ENCODE peak calls at places on chromosomes 4 and X, in seven cellular contexts. V is pancreas; G is sigmoid colon; O is testis; M is OCI-M1; K is stimulated activated CD4-positive, alpha-beta T cell treated with anti-CD3 and anti-CD28 coated beads, Interleukin-15, amount 100 ng/mL, for 1 hour; L is WTC11. R is an unnamed sample.
A peak's percentile ranks its signal among the peaks of the same experiment; 100 is the strongest.

GRCh38 chr4:111991797-111992196 is 153.5 kb upstream of the FAM241A start:
- DNase-seq in V (no peak), G (no peak), O (no peak), M (no peak), K (no peak), L (no peak), R (no peak)

GRCh38 chr4:90951037-90951436 is 823.8 kb downstream of the CCSER1 start:
- DNase-seq in V (peak; percentile 49), G (no peak), O (no peak), M (peak; percentile 46), K (no peak), L (no peak), R (no peak)

GRCh38 chrX:110204986-110205385 is 112.9 kb downstream of the AMMECR1 start:
- DNase-seq in V (no peak), G (no peak), O (no peak), M (no peak), K (no peak), L (no peak), R (no peak)

GRCh38 chr4:41213563-41214157 is 682 bp downstream of the APBB2 start:
- DNase-seq in V (peak; percentile 41), G (peak; percentile 73), O (peak; percentile 20), M (no peak), K (no peak), L (peak; percentile 50), R (peak; percentile 66)

GRCh38 chr4:111959202-111959601 is 186.1 kb upstream of the FAM241A start:
- DNase-seq in V (no peak), G (no peak), O (no peak), M (peak; percentile 27), K (no peak), L (no peak), R (no peak)

GRCh38 chrX:68692651-68693050 is 45.2 kb downstream of the STARD8 start:
- DNase-seq in V (no peak), G (no peak), O (no peak), M (no peak), K (no peak), L (no peak), R (no peak)

GRCh38 chrX:155577682-155578081 is 35.1 kb downstream of the TMLHE start:
- DNase-seq in V (no peak), G (no peak), O (no peak), M (peak; percentile 4), K (no peak), L (peak; percentile 11), R (no peak)

GRCh38 chr4:173746424-173746823 is 216.4 kb upstream of the HAND2 start:
- DNase-seq in V (no peak), G (no peak), O (no peak), M (no peak), K (no peak), L (no peak), R (no peak)

GRCh38 chr4:53702334-53703266 is 111.3 kb upstream of the LNX1 start:
- DNase-seq in V (peak; percentile 31), G (peak; percentile 89), O (peak; percentile 85), M (no peak), K (no peak), L (peak; percentile 20), R (peak; percentile 81)

GRCh38 chrX:112819013-112819635 is 21.5 kb downstream of the AMOT start:
- DNase-seq in V (no peak), G (no peak), O (no peak), M (no peak), K (no peak), L (no peak), R (no peak)

GRCh38 chrX:131709553-131709952 is 165.7 kb downstream of the OR13H1 start:
- DNase-seq in V (no peak), G (no peak), O (no peak), M (no peak), K (no peak), L (no peak), R (no peak)

GRCh38 chr4:84159767-84160166 is 339.3 kb downstream of the NKX6-1 start:
- DNase-seq in V (no peak), G (no peak), O (peak; percentile 56), M (peak; percentile 43), K (no peak), L (peak; percentile 67), R (no peak)

GRCh38 chrX:41862562-41863184 is 60.7 kb downstream of the CASK start:
- DNase-seq in V (no peak), G (no peak), O (no peak), M (no peak), K (no peak), L (no peak), R (no peak)

GRCh38 chr4:13627185-13627605 is 330 bp downstream of the BOD1L1 start:
- DNase-seq in V (no peak), G (peak; percentile 65), O (no peak), M (peak; percentile 45), K (no peak), L (peak; percentile 29), R (peak; percentile 45)

GRCh38 chr4:8010618-8011017 is 71.0 kb upstream of the AFAP1 start:
- DNase-seq in V (peak; percentile 30), G (peak; percentile 78), O (peak; percentile 30), M (no peak), K (no peak), L (no peak), R (peak; percentile 53)

GRCh38 chr4:153188966-153189801 is 15.1 kb upstream of the TRIM2 start:
- DNase-seq in V (peak; percentile 36), G (peak; percentile 27), O (no peak), M (peak; percentile 64), K (no peak), L (no peak), R (no peak)

GRCh38 chr4:126705271-126705670 is 927.5 kb upstream of the INTU start:
- DNase-seq in V (no peak), G (no peak), O (no peak), M (no peak), K (no peak), L (no peak), R (no peak)

GRCh38 chr4:11746734-11747133 is 318.0 kb upstream of the HS3ST1 start:
- DNase-seq in V (no peak), G (no peak), O (no peak), M (no peak), K (no peak), L (no peak), R (no peak)

GRCh38 chrX:77628294-77629025 is 157.6 kb downstream of the ATRX start:
- DNase-seq in V (no peak), G (no peak), O (no peak), M (peak; percentile 33), K (no peak), L (no peak), R (no peak)

GRCh38 chrX:810186-810585 is 179.6 kb downstream of the SHOX start:
- DNase-seq in V (no peak), G (no peak), O (no peak), M (no peak), K (no peak), L (no peak), R (no peak)

GRCh38 chrX:88604433-88605221 is 142.4 kb upstream of the CPXCR1 start:
- DNase-seq in V (no peak), G (no peak), O (no peak), M (peak; percentile 6), K (no peak), L (no peak), R (no peak)

GRCh38 chr4:152935138-152935537 is 985 bp upstream of the FHDC1 start:
- DNase-seq in V (peak; percentile 58), G (no peak), O (no peak), M (peak; percentile 61), K (no peak), L (peak; percentile 63), R (no peak)

GRCh38 chr4:53380221-53380620 is 2.8 kb downstream of the FIP1L1 start:
- DNase-seq in V (no peak), G (no peak), O (no peak), M (no peak), K (no peak), L (no peak), R (no peak)

GRCh38 chr4:163764569-163764968 is 270.1 kb downstream of the TMA16 start:
- DNase-seq in V (no peak), G (no peak), O (no peak), M (no peak), K (no peak), L (no peak), R (no peak)

R was measured in ovary.